ENCODE peak calls at places on chromosomes 4 and X, in seven cellular contexts. One of them, this sample, is unnamed.
A peak's percentile ranks its signal among the peaks of the same experiment; 100 is the strongest.

GRCh38 chr4:86250616-86251015 is 109.2 kb downstream of the MAPK10 start:
- DNase-seq in substantia nigra: no peak
- DNase-seq in AG10803: peak; percentile 56
- DNase-seq in memory B cell: no peak
- DNase-seq in AG04450: no peak
- DNase-seq in GM03348: no peak
- DNase-seq in pancreas: no peak
- DNase-seq in this sample: no peak

GRCh38 chrX:94744786-94745185 is 1070.8 kb downstream of the FAM133A start:
- DNase-seq in AG04450: no peak
- DNase-seq in AG10803: no peak
- DNase-seq in memory B cell: no peak
- DNase-seq in GM03348: no peak
- DNase-seq in pancreas: no peak
- DNase-seq in substantia nigra: no peak
- DNase-seq in this sample: no peak

GRCh38 chr4:83860200-83860599 is 324.3 kb downstream of the GPAT3 start:
- DNase-seq in AG04450: no peak
- DNase-seq in substantia nigra: no peak
- DNase-seq in memory B cell: no peak
- DNase-seq in GM03348: no peak
- DNase-seq in pancreas: no peak
- DNase-seq in AG10803: no peak
- DNase-seq in this sample: no peak

GRCh38 chrX:78357342-78358055 is 30.1 kb upstream of the CYSLTR1 start:
- DNase-seq in GM03348: no peak
- DNase-seq in substantia nigra: no peak
- DNase-seq in memory B cell: no peak
- DNase-seq in pancreas: no peak
- DNase-seq in AG04450: no peak
- DNase-seq in AG10803: no peak
- DNase-seq in this sample: no peak

GRCh38 chrX:76253432-76253831 is 80.6 kb downstream of the PBDC1 start:
- DNase-seq in memory B cell: peak; percentile 22
- DNase-seq in substantia nigra: peak; percentile 0
- DNase-seq in pancreas: no peak
- DNase-seq in AG04450: peak; percentile 8
- DNase-seq in GM03348: peak; percentile 31
- DNase-seq in AG10803: peak; percentile 31
- DNase-seq in this sample: peak; percentile 18

GRCh38 chr4:76984788-76985211 is 35.2 kb downstream of the SEPTIN11 start:
- DNase-seq in AG04450: peak; percentile 100
- DNase-seq in pancreas: no peak
- DNase-seq in substantia nigra: no peak
- DNase-seq in AG10803: peak; percentile 100
- DNase-seq in GM03348: peak; percentile 83
- DNase-seq in memory B cell: no peak
- DNase-seq in this sample: peak; percentile 31

GRCh38 chr4:62231994-62232393 is 1031.9 kb downstream of the ADGRL3 start:
- DNase-seq in memory B cell: no peak
- DNase-seq in AG04450: no peak
- DNase-seq in pancreas: no peak
- DNase-seq in AG10803: no peak
- DNase-seq in GM03348: no peak
- DNase-seq in substantia nigra: no peak
- DNase-seq in this sample: no peak

GRCh38 chr4:139207873-139208403 is 30.9 kb upstream of the ELF2 start:
- DNase-seq in AG10803: peak; percentile 44
- DNase-seq in GM03348: peak; percentile 15
- DNase-seq in memory B cell: no peak
- DNase-seq in substantia nigra: no peak
- DNase-seq in pancreas: no peak
- DNase-seq in AG04450: no peak
- DNase-seq in this sample: no peak

GRCh38 chrX:153685179-153685536 is 2.6 kb upstream of the SLC6A8 start:
- DNase-seq in memory B cell: no peak
- DNase-seq in substantia nigra: no peak
- DNase-seq in AG04450: no peak
- DNase-seq in pancreas: peak; percentile 68
- DNase-seq in GM03348: no peak
- DNase-seq in AG10803: no peak
- DNase-seq in this sample: peak; percentile 17

GRCh38 chr4:174222266-174222872 is 61.1 kb downstream of the FBXO8 start:
- DNase-seq in AG04450: no peak
- DNase-seq in pancreas: no peak
- DNase-seq in substantia nigra: no peak
- DNase-seq in memory B cell: no peak
- DNase-seq in AG10803: peak; percentile 17
- DNase-seq in GM03348: peak; percentile 44
- DNase-seq in this sample: no peak

GRCh38 chr4:168621806-168622589 is 125.1 kb downstream of the PALLD start:
- DNase-seq in memory B cell: no peak
- DNase-seq in AG10803: peak; percentile 95
- DNase-seq in AG04450: peak; percentile 77
- DNase-seq in substantia nigra: no peak
- DNase-seq in GM03348: peak; percentile 59
- DNase-seq in pancreas: no peak
- DNase-seq in this sample: no peak

GRCh38 chrX:155070975-155071693 is at the start of the genes BRCC3, CMC4 and MTCP1:
- DNase-seq in AG10803: peak; percentile 74
- DNase-seq in GM03348: peak; percentile 95
- DNase-seq in memory B cell: peak; percentile 65
- DNase-seq in pancreas: peak; percentile 93
- DNase-seq in AG04450: peak; percentile 36
- DNase-seq in substantia nigra: peak; percentile 43
- DNase-seq in this sample: peak; percentile 78

GRCh38 chr4:37685211-37685725 is 908 bp downstream of the RELL1 start:
- DNase-seq in AG04450: peak; percentile 37
- DNase-seq in pancreas: no peak
- DNase-seq in memory B cell: no peak
- DNase-seq in substantia nigra: no peak
- DNase-seq in AG10803: peak; percentile 82
- DNase-seq in GM03348: peak; percentile 49
- DNase-seq in this sample: no peak